ENCODE peak calls at places on chromosome 15, in six cellular contexts. One of them, this sample, is unnamed.

GRCh38 chr15:58515807-58516206 is 84.0 kb downstream of the LIPC start:
- DNase-seq in dorsolateral prefrontal cortex: no peak
- DNase-seq in coronary artery: no peak
- DNase-seq in brain microvascular endothelial cell: no peak
- DNase-seq in CD8-positive, alpha-beta T cell: peak
- DNase-seq in mammary epithelial cell: no peak
- DNase-seq in this sample: no peak

GRCh38 chr15:40782609-40783227 is 12.9 kb downstream of the C15orf62 start:
- DNase-seq in mammary epithelial cell: peak
- DNase-seq in CD8-positive, alpha-beta T cell: peak
- DNase-seq in brain microvascular endothelial cell: no peak
- DNase-seq in dorsolateral prefrontal cortex: no peak
- DNase-seq in coronary artery: no peak
- DNase-seq in this sample: no peak

GRCh38 chr15:74320358-74321247 is 46.8 kb downstream of the CYP11A1 start:
- DNase-seq in mammary epithelial cell: peak
- DNase-seq in CD8-positive, alpha-beta T cell: peak
- DNase-seq in dorsolateral prefrontal cortex: peak
- DNase-seq in brain microvascular endothelial cell: peak
- DNase-seq in coronary artery: no peak
- DNase-seq in this sample: peak

GRCh38 chr15:57486807-57487206 is 104.9 kb upstream of the MYZAP start:
- DNase-seq in CD8-positive, alpha-beta T cell: no peak
- DNase-seq in brain microvascular endothelial cell: no peak
- DNase-seq in coronary artery: no peak
- DNase-seq in mammary epithelial cell: no peak
- DNase-seq in dorsolateral prefrontal cortex: no peak
- DNase-seq in this sample: no peak

GRCh38 chr15:83709246-83709645 is 55.3 kb downstream of the ADAMTSL3 start:
- DNase-seq in coronary artery: no peak
- DNase-seq in brain microvascular endothelial cell: peak
- DNase-seq in dorsolateral prefrontal cortex: no peak
- DNase-seq in mammary epithelial cell: peak
- DNase-seq in CD8-positive, alpha-beta T cell: no peak
- DNase-seq in this sample: no peak

GRCh38 chr15:87369269-87369668 is 887.3 kb downstream of the NTRK3 start:
- DNase-seq in mammary epithelial cell: peak
- DNase-seq in CD8-positive, alpha-beta T cell: no peak
- DNase-seq in coronary artery: no peak
- DNase-seq in brain microvascular endothelial cell: peak
- DNase-seq in dorsolateral prefrontal cortex: no peak
- DNase-seq in this sample: no peak

GRCh38 chr15:43406808-43407207 is 35.9 kb downstream of the TUBGCP4 start:
- DNase-seq in brain microvascular endothelial cell: no peak
- DNase-seq in coronary artery: no peak
- DNase-seq in mammary epithelial cell: no peak
- DNase-seq in dorsolateral prefrontal cortex: no peak
- DNase-seq in CD8-positive, alpha-beta T cell: no peak
- DNase-seq in this sample: no peak

GRCh38 chr15:97978408-97979130 is 18.1 kb downstream of the ARRDC4 start:
- DNase-seq in CD8-positive, alpha-beta T cell: no peak
- DNase-seq in coronary artery: no peak
- DNase-seq in brain microvascular endothelial cell: no peak
- DNase-seq in mammary epithelial cell: no peak
- DNase-seq in dorsolateral prefrontal cortex: no peak
- DNase-seq in this sample: no peak

GRCh38 chr15:50065264-50065663 is 53.8 kb downstream of the ATP8B4 start:
- DNase-seq in mammary epithelial cell: no peak
- DNase-seq in coronary artery: no peak
- DNase-seq in CD8-positive, alpha-beta T cell: no peak
- DNase-seq in dorsolateral prefrontal cortex: no peak
- DNase-seq in brain microvascular endothelial cell: no peak
- DNase-seq in this sample: no peak

GRCh38 chr15:68298882-68299381 is 21.4 kb downstream of the FEM1B start:
- DNase-seq in CD8-positive, alpha-beta T cell: peak
- DNase-seq in mammary epithelial cell: no peak
- DNase-seq in dorsolateral prefrontal cortex: no peak
- DNase-seq in brain microvascular endothelial cell: no peak
- DNase-seq in coronary artery: peak
- DNase-seq in this sample: no peak

GRCh38 chr15:44215594-44215993 is 20.5 kb upstream of the FRMD5 start:
- DNase-seq in mammary epithelial cell: peak
- DNase-seq in dorsolateral prefrontal cortex: no peak
- DNase-seq in coronary artery: no peak
- DNase-seq in brain microvascular endothelial cell: peak
- DNase-seq in CD8-positive, alpha-beta T cell: no peak
- DNase-seq in this sample: no peak

GRCh38 chr15:80662129-80662528 is 33.0 kb upstream of the ABHD17C start:
- DNase-seq in coronary artery: no peak
- DNase-seq in CD8-positive, alpha-beta T cell: no peak
- DNase-seq in brain microvascular endothelial cell: no peak
- DNase-seq in dorsolateral prefrontal cortex: no peak
- DNase-seq in mammary epithelial cell: no peak
- DNase-seq in this sample: no peak

GRCh38 chr15:30956216-30956803 is 35.1 kb downstream of the MTMR10 start:
- DNase-seq in CD8-positive, alpha-beta T cell: no peak
- DNase-seq in coronary artery: no peak
- DNase-seq in mammary epithelial cell: no peak
- DNase-seq in brain microvascular endothelial cell: peak
- DNase-seq in dorsolateral prefrontal cortex: no peak
- DNase-seq in this sample: no peak

GRCh38 chr15:80694624-80695098 is 449 bp upstream of the ABHD17C start:
- DNase-seq in mammary epithelial cell: peak
- DNase-seq in brain microvascular endothelial cell: peak
- DNase-seq in dorsolateral prefrontal cortex: no peak
- DNase-seq in coronary artery: no peak
- DNase-seq in CD8-positive, alpha-beta T cell: peak
- DNase-seq in this sample: no peak

GRCh38 chr15:60347480-60348069 is 50.2 kb downstream of the ANXA2 start:
- DNase-seq in coronary artery: no peak
- DNase-seq in CD8-positive, alpha-beta T cell: no peak
- DNase-seq in dorsolateral prefrontal cortex: no peak
- DNase-seq in brain microvascular endothelial cell: no peak
- DNase-seq in mammary epithelial cell: no peak
- DNase-seq in this sample: no peak

GRCh38 chr15:37112171-37112570 is 11.8 kb upstream of the MEIS2 start:
- DNase-seq in brain microvascular endothelial cell: no peak
- DNase-seq in coronary artery: no peak
- DNase-seq in dorsolateral prefrontal cortex: no peak
- DNase-seq in mammary epithelial cell: no peak
- DNase-seq in CD8-positive, alpha-beta T cell: no peak
- DNase-seq in this sample: no peak

GRCh38 chr15:89836255-89837133 is 21.8 kb upstream of the ANPEP start:
- DNase-seq in dorsolateral prefrontal cortex: no peak
- DNase-seq in coronary artery: no peak
- DNase-seq in CD8-positive, alpha-beta T cell: no peak
- DNase-seq in brain microvascular endothelial cell: peak
- DNase-seq in mammary epithelial cell: peak
- DNase-seq in this sample: peak

GRCh38 chr15:76337739-76338554 is 1.4 kb downstream of the ISL2 start:
- DNase-seq in CD8-positive, alpha-beta T cell: no peak
- DNase-seq in coronary artery: no peak
- DNase-seq in brain microvascular endothelial cell: no peak
- DNase-seq in mammary epithelial cell: no peak
- DNase-seq in dorsolateral prefrontal cortex: no peak
- DNase-seq in this sample: no peak

GRCh38 chr15:25905140-25905539 is 42.0 kb upstream of the ATP10A start:
- DNase-seq in dorsolateral prefrontal cortex: no peak
- DNase-seq in mammary epithelial cell: no peak
- DNase-seq in coronary artery: no peak
- DNase-seq in CD8-positive, alpha-beta T cell: no peak
- DNase-seq in brain microvascular endothelial cell: peak
- DNase-seq in this sample: no peak

GRCh38 chr15:73899197-73900128 is 26.1 kb downstream of the TBC1D21 start:
- DNase-seq in mammary epithelial cell: no peak
- DNase-seq in coronary artery: peak
- DNase-seq in dorsolateral prefrontal cortex: no peak
- DNase-seq in CD8-positive, alpha-beta T cell: no peak
- DNase-seq in brain microvascular endothelial cell: no peak
- DNase-seq in this sample: no peak

GRCh38 chr15:76206325-76206976 is 104.8 kb downstream of the ETFA start:
- DNase-seq in coronary artery: no peak
- DNase-seq in CD8-positive, alpha-beta T cell: no peak
- DNase-seq in brain microvascular endothelial cell: peak
- DNase-seq in mammary epithelial cell: no peak
- DNase-seq in dorsolateral prefrontal cortex: peak
- DNase-seq in this sample: peak

GRCh38 chr15:58755956-58756355 is 6.4 kb upstream of the ADAM10 start:
- DNase-seq in brain microvascular endothelial cell: no peak
- DNase-seq in mammary epithelial cell: no peak
- DNase-seq in CD8-positive, alpha-beta T cell: no peak
- DNase-seq in dorsolateral prefrontal cortex: no peak
- DNase-seq in coronary artery: no peak
- DNase-seq in this sample: no peak

GRCh38 chr15:57327985-57328471 is 48.3 kb upstream of the CGNL1 start:
- DNase-seq in dorsolateral prefrontal cortex: no peak
- DNase-seq in mammary epithelial cell: no peak
- DNase-seq in CD8-positive, alpha-beta T cell: no peak
- DNase-seq in brain microvascular endothelial cell: peak
- DNase-seq in coronary artery: no peak
- DNase-seq in this sample: no peak

GRCh38 chr15:48555244-48555804 is 90.2 kb downstream of the FBN1 start:
- DNase-seq in CD8-positive, alpha-beta T cell: no peak
- DNase-seq in coronary artery: no peak
- DNase-seq in mammary epithelial cell: no peak
- DNase-seq in brain microvascular endothelial cell: peak
- DNase-seq in dorsolateral prefrontal cortex: no peak
- DNase-seq in this sample: no peak

GRCh38 chr15:48556159-48556897 is 89.2 kb downstream of the FBN1 start:
- DNase-seq in dorsolateral prefrontal cortex: no peak
- DNase-seq in coronary artery: no peak
- DNase-seq in brain microvascular endothelial cell: no peak
- DNase-seq in CD8-positive, alpha-beta T cell: no peak
- DNase-seq in mammary epithelial cell: no peak
- DNase-seq in this sample: no peak

GRCh38 chr15:48559270-48559669 is 86.2 kb downstream of the FBN1 start:
- DNase-seq in brain microvascular endothelial cell: peak
- DNase-seq in mammary epithelial cell: no peak
- DNase-seq in CD8-positive, alpha-beta T cell: no peak
- DNase-seq in coronary artery: peak
- DNase-seq in dorsolateral prefrontal cortex: no peak
- DNase-seq in this sample: peak

GRCh38 chr15:48560321-48561051 is 85.0 kb downstream of the FBN1 start:
- DNase-seq in coronary artery: no peak
- DNase-seq in dorsolateral prefrontal cortex: no peak
- DNase-seq in mammary epithelial cell: no peak
- DNase-seq in brain microvascular endothelial cell: no peak
- DNase-seq in CD8-positive, alpha-beta T cell: no peak
- DNase-seq in this sample: peak

GRCh38 chr15:48557335-48557734 is 88.2 kb downstream of the FBN1 start:
- DNase-seq in CD8-positive, alpha-beta T cell: no peak
- DNase-seq in coronary artery: no peak
- DNase-seq in brain microvascular endothelial cell: no peak
- DNase-seq in dorsolateral prefrontal cortex: no peak
- DNase-seq in mammary epithelial cell: no peak
- DNase-seq in this sample: no peak
- H3K27ac ChIP-seq in CD8-positive, alpha-beta T cell: no peak
- H3K27ac ChIP-seq in coronary artery: peak
- H3K27ac ChIP-seq in brain microvascular endothelial cell: peak
- H3K27ac ChIP-seq in dorsolateral prefrontal cortex: no peak
- H3K27ac ChIP-seq in mammary epithelial cell: no peak
- H3K27ac ChIP-seq in this sample: no peak

GRCh38 chr15:69319384-69320375 is 21.0 kb downstream of the PAQR5 start:
- DNase-seq in CD8-positive, alpha-beta T cell: no peak
- DNase-seq in coronary artery: no peak
- DNase-seq in dorsolateral prefrontal cortex: no peak
- DNase-seq in mammary epithelial cell: no peak
- DNase-seq in brain microvascular endothelial cell: no peak
- DNase-seq in this sample: no peak
- TF ChIP-seq CTCF in CD8-positive, alpha-beta T cell: no peak
- TF ChIP-seq CTCF in coronary artery: no peak
- TF ChIP-seq CTCF in dorsolateral prefrontal cortex: no peak
- TF ChIP-seq CTCF in mammary epithelial cell: no peak
- TF ChIP-seq CTCF in brain microvascular endothelial cell: no peak
- TF ChIP-seq CTCF in this sample: no peak

GRCh38 chr15:78932216-78932808 is 12.5 kb downstream of the CTSH start:
- DNase-seq in mammary epithelial cell: no peak
- DNase-seq in dorsolateral prefrontal cortex: no peak
- DNase-seq in CD8-positive, alpha-beta T cell: no peak
- DNase-seq in brain microvascular endothelial cell: no peak
- DNase-seq in coronary artery: no peak
- DNase-seq in this sample: no peak

GRCh38 chr15:78931439-78931981 is 13.3 kb downstream of the CTSH start:
- DNase-seq in dorsolateral prefrontal cortex: no peak
- DNase-seq in coronary artery: no peak
- DNase-seq in mammary epithelial cell: no peak
- DNase-seq in CD8-positive, alpha-beta T cell: no peak
- DNase-seq in brain microvascular endothelial cell: no peak
- DNase-seq in this sample: no peak

GRCh38 chr15:78934063-78935023 is 10.5 kb downstream of the CTSH start:
- DNase-seq in mammary epithelial cell: no peak
- DNase-seq in dorsolateral prefrontal cortex: no peak
- DNase-seq in CD8-positive, alpha-beta T cell: no peak
- DNase-seq in brain microvascular endothelial cell: no peak
- DNase-seq in coronary artery: no peak
- DNase-seq in this sample: peak

GRCh38 chr15:78930577-78931388 is 14.1 kb downstream of the CTSH start:
- DNase-seq in CD8-positive, alpha-beta T cell: no peak
- DNase-seq in dorsolateral prefrontal cortex: no peak
- DNase-seq in coronary artery: no peak
- DNase-seq in brain microvascular endothelial cell: peak
- DNase-seq in mammary epithelial cell: peak
- DNase-seq in this sample: no peak

DNA sequence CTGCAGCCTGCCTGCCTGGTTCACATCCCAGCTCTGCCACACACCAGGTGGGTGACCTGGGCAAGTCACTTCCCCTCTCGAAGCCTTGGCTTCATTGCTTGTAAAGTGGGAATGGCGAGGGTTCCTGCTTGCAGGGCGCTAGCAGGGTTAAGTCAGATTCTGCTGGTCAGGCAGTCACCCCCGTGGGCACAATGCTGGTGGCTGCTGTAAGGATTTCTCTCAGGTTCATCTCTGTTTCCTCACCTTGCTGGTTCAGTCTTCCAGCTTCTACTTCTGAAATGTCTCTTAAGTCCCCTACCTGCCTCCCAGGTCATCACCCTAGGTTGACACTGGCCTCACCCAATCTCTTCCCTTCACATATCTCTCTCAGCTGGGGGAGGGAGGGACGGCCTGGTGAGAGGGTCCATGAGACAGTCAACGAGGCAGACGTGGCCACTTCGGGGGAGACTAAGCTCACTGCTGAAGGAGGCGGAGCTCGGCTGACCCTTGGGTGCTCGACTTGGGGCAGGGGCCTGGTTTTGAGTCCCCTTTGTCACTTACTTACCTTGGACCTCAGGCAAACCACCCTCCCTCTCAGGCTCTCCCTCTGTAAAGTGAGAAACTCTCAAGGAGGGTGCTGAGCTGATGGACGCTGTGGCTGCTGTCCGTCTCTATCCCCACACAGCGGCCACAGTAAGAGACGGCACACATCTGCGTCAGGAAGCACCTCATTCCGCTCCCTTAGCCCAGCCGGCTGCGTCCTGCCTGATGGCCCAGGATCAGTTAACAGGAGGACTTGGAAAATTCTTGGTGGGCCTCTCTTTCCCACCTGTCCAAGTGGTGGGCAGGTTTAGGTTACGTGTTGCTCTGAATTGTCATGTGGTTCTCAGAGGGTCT is 11.4 kb downstream of the CTSH start:
- DNase-seq in mammary epithelial cell: no peak
- DNase-seq in coronary artery: no peak
- DNase-seq in dorsolateral prefrontal cortex: no peak
- DNase-seq in CD8-positive, alpha-beta T cell: no peak
- DNase-seq in brain microvascular endothelial cell: no peak
- DNase-seq in this sample: no peak
- H3K27ac ChIP-seq in mammary epithelial cell: no peak
- H3K27ac ChIP-seq in coronary artery: no peak
- H3K27ac ChIP-seq in dorsolateral prefrontal cortex: no peak
- H3K27ac ChIP-seq in CD8-positive, alpha-beta T cell: no peak
- H3K27ac ChIP-seq in brain microvascular endothelial cell: no peak
- H3K27ac ChIP-seq in this sample: peak

GRCh38 chr15:70508561-70509281 is 254.6 kb downstream of the UACA start:
- DNase-seq in dorsolateral prefrontal cortex: no peak
- DNase-seq in CD8-positive, alpha-beta T cell: no peak
- DNase-seq in brain microvascular endothelial cell: peak
- DNase-seq in coronary artery: no peak
- DNase-seq in mammary epithelial cell: peak
- DNase-seq in this sample: no peak
- TF ChIP-seq CTCF in dorsolateral prefrontal cortex: no peak
- TF ChIP-seq CTCF in CD8-positive, alpha-beta T cell: no peak
- TF ChIP-seq CTCF in brain microvascular endothelial cell: peak
- TF ChIP-seq CTCF in coronary artery: no peak
- TF ChIP-seq CTCF in mammary epithelial cell: no peak
- TF ChIP-seq CTCF in this sample: no peak